ENCODE peak calls at places on chromosomes 3 and 15, in five cellular contexts. X is K562, U is stomach, J is Panc1, Y is breast epithelium. B is an unnamed sample.

GRCh38 chr15:32028921-32029320 is 1.4 kb upstream of the CHRNA7 start:
- DNase-seq in X (no peak), U (no peak), J (no peak), Y (no peak), B (no peak)

GRCh38 chr15:38605744-38606143 is 41.1 kb upstream of the RASGRP1 start:
- DNase-seq in X (no peak), U (no peak), J (no peak), Y (no peak), B (no peak)

GRCh38 chr3:51675201-51675611 is 4.2 kb downstream of the TEX264 start:
- DNase-seq in X (no peak), U (no peak), J (no peak), Y (no peak), B (peak; percentile 38)

GRCh38 chr3:193388371-193388770 is 9.8 kb upstream of the ATP13A5 start:
- DNase-seq in X (no peak), U (no peak), J (no peak), Y (no peak), B (no peak)

GRCh38 chr15:89322822-89323221 is 11.8 kb downstream of the POLG start:
- DNase-seq in X (no peak), U (no peak), J (no peak), Y (no peak), B (no peak)

GRCh38 chr3:150803440-150803985 is 40.5 kb upstream of the SIAH2 start:
- DNase-seq in X (no peak), U (no peak), J (no peak), Y (no peak), B (no peak)

GRCh38 chr3:114660808-114661207 is 367.0 kb downstream of the TIGIT start:
- DNase-seq in X (no peak), U (no peak), J (no peak), Y (no peak), B (no peak)

GRCh38 chr15:40594429-40594836 is 384 bp downstream of the KNL1 start:
- DNase-seq in X (peak; percentile 78), U (no peak), J (no peak), Y (no peak), B (no peak)

GRCh38 chr15:101252836-101253235 is 988 bp upstream of the CHSY1 start:
- DNase-seq in X (no peak), U (no peak), J (no peak), Y (no peak), B (no peak)

GRCh38 chr3:100615684-100616083 is 6.3 kb downstream of the ADGRG7 start:
- DNase-seq in X (no peak), U (no peak), J (no peak), Y (no peak), B (no peak)

GRCh38 chr15:44713006-44713966 is 2.0 kb downstream of the B2M start:
- DNase-seq in X (peak; percentile 61), U (no peak), J (no peak), Y (no peak), B (no peak)

GRCh38 chr15:52095597-52096262 is 16.8 kb downstream of the BCL2L10 start:
- DNase-seq in X (no peak), U (no peak), J (peak; percentile 82), Y (no peak), B (no peak)

GRCh38 chr15:76939715-76940114 is 8.2 kb downstream of the RCN2 start:
- DNase-seq in X (no peak), U (no peak), J (no peak), Y (no peak), B (no peak)

GRCh38 chr15:64583519-64583918 is 123.1 kb downstream of the ZNF609 start:
- DNase-seq in X (no peak), U (no peak), J (no peak), Y (no peak), B (no peak)

GRCh38 chr15:68818671-68819450 is 1.8 kb downstream of the ANP32A start:
- DNase-seq in X (peak; percentile 59), U (peak; percentile 35), J (no peak), Y (peak; percentile 55), B (no peak)

GRCh38 chr3:132253262-132253878 is 63.8 kb upstream of the ACP3 start:
- DNase-seq in X (peak; percentile 32), U (no peak), J (peak; percentile 41), Y (no peak), B (no peak)

GRCh38 chr3:194373912-194374311 is 4.4 kb upstream of the LRRC15 start:
- DNase-seq in X (no peak), U (no peak), J (no peak), Y (no peak), B (no peak)

GRCh38 chr3:46632792-46633191 is 20.5 kb downstream of the FAM240A start:
- DNase-seq in X (no peak), U (no peak), J (no peak), Y (no peak), B (no peak)

GRCh38 chr15:89078831-89079810 is 9.1 kb upstream of the ABHD2 start:
- DNase-seq in X (no peak), U (no peak), J (no peak), Y (no peak), B (no peak)

GRCh38 chr3:127855246-127855645 is 32.9 kb upstream of the MGLL start:
- DNase-seq in X (no peak), U (no peak), J (no peak), Y (no peak), B (no peak)

GRCh38 chr3:33732394-33732793 is 14.3 kb upstream of the CLASP2 start:
- DNase-seq in X (no peak), U (no peak), J (no peak), Y (no peak), B (no peak)

GRCh38 chr3:138842483-138843188 is 7.9 kb upstream of the PIK3CB start:
- DNase-seq in X (peak; percentile 14), U (no peak), J (no peak), Y (no peak), B (no peak)

GRCh38 chr15:95032181-95032580 is 800.8 kb downstream of the MCTP2 start:
- DNase-seq in X (no peak), U (no peak), J (no peak), Y (no peak), B (no peak)

GRCh38 chr3:22960326-22960984 is 242.7 kb upstream of the UBE2E2 start:
- DNase-seq in X (no peak), U (peak; percentile 68), J (peak; percentile 15), Y (no peak), B (no peak)

GRCh38 chr3:20658491-20658890 is 472.5 kb upstream of the SGO1 start:
- DNase-seq in X (no peak), U (no peak), J (no peak), Y (no peak), B (no peak)

GRCh38 chr15:57322602-57323250 is 53.6 kb upstream of the CGNL1 start:
- DNase-seq in X (no peak), U (no peak), J (no peak), Y (no peak), B (no peak)

GRCh38 chr3:35663471-35663870 is 24.1 kb downstream of the ARPP21 start:
- DNase-seq in X (no peak), U (no peak), J (no peak), Y (no peak), B (no peak)

GRCh38 chr15:68812596-68813548 is 7.8 kb downstream of the ANP32A start:
- DNase-seq in X (no peak), U (no peak), J (no peak), Y (peak; percentile 13), B (no peak)

GRCh38 chr3:140050977-140051957 is 116.3 kb downstream of the CLSTN2 start:
- DNase-seq in X (peak; percentile 24), U (no peak), J (no peak), Y (no peak), B (no peak)

GRCh38 chr15:101165905-101166471 is 85.9 kb downstream of the CHSY1 start:
- DNase-seq in X (no peak), U (no peak), J (no peak), Y (no peak), B (no peak)

GRCh38 chr3:37990527-37990926 is at the start of gene VILL:
- DNase-seq in X (no peak), U (peak; percentile 89), J (no peak), Y (no peak), B (peak; percentile 68)

GRCh38 chr3:38453075-38453913 is at the start of gene ACVR2B:
- DNase-seq in X (peak; percentile 98), U (peak; percentile 94), J (no peak), Y (peak; percentile 84), B (peak; percentile 92)

GRCh38 chr3:138381950-138382715 is 33.8 kb downstream of the MRAS start:
- DNase-seq in X (no peak), U (peak; percentile 28), J (no peak), Y (peak; percentile 78), B (peak; percentile 79)

GRCh38 chr3:182925330-182925943 is 54.9 kb downstream of the DCUN1D1 start:
- DNase-seq in X (no peak), U (no peak), J (no peak), Y (no peak), B (no peak)
- TF ChIP-seq POLR2AphosphoS5 in X (no peak), U (no peak), J (no peak), Y (no peak), B (no peak)

GRCh38 chr15:87369269-87369668 is 887.3 kb downstream of the NTRK3 start:
- DNase-seq in X (no peak), U (no peak), J (no peak), Y (no peak), B (no peak)
- H3K4me1 ChIP-seq in X (no peaks in the 10 kb centered on the region), U (no peaks in the 10 kb centered on the region), J (no peaks in the 10 kb centered on the region), Y (no peaks in the 10 kb centered on the region), B (no peaks in the 10 kb centered on the region)

GRCh38 chr15:91525746-91526145 is 327.8 kb upstream of the SLCO3A1 start:
- DNase-seq in X (no peak), U (no peak), J (no peak), Y (no peak), B (no peak)

GRCh38 chr15:91521996-91522395 is 331.5 kb upstream of the SLCO3A1 start:
- DNase-seq in X (no peak), U (no peak), J (no peak), Y (no peak), B (no peak)

GRCh38 chr15:91520848-91521247 is 332.7 kb upstream of the SLCO3A1 start:
- DNase-seq in X (no peak), U (no peak), J (no peak), Y (no peak), B (no peak)

GRCh38 chr15:91524534-91524933 is 329.0 kb upstream of the SLCO3A1 start:
- DNase-seq in X (no peak), U (no peak), J (no peak), Y (no peak), B (no peak)

DNA sequence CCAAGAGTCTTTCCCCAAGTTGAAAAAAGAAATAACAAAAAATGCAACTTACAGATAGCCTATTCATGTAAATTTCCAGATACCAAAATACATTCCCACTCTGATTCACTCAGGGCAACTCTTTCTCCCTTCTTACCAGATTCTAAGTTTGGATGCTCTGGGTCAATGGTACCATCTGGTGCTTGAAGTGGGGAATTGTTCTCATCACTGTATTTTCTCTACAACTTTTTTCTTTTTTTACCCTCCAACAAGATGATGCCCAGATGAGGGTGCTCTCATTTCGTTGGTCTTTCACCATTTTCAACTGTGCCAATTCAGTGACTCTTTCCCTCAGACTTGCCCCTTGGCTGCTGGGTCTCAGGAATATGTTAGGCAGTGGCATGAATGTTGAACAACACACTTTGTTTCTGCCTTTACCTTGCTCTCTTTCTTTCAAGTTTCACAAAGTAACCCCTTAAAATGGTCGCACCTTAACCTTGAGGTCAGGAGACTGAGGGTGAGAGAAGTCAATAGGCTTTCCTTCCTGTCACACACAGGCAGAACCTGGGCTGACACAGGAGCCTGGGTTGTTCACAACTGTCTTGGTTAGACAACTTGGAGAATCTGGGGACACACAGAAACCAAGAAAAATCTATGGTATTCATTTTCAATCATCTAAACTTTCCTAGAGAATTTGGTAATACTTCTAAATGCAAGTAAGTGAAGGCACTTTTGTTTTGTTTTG is 330.7 kb upstream of the SLCO3A1 start:
- DNase-seq in X (no peak), U (no peak), J (no peak), Y (no peak), B (no peak)
- TF ChIP-seq CTCF in X (peak; percentile 28), U (no peak), J (peak; percentile 4), Y (no peak), B (peak; percentile 12)

GRCh38 chr3:186151077-186151971 is 42.4 kb upstream of the ETV5 start:
- DNase-seq in X (no peak), U (no peak), J (no peak), Y (no peak), B (peak; percentile 24)
- TF ChIP-seq POLR2AphosphoS5 in X (no peak), U (no peak), J (no peak), Y (no peak), B (no peak)